ENCODE peak calls at places on chromosomes 12 and 14, in ten cellular contexts. One of them, this sample, is unnamed.

GRCh38 chr12:71010143-71010479 is 89.6 kb upstream of the PTPRR start:
- DNase-seq in endothelial cell of umbilical vein: no peak
- DNase-seq in islet precursor cell: no peak
- DNase-seq in stimulated activated CD4-positive, alpha-beta T cell treated with anti-CD3 and anti-CD28 coated beads, Interleukin-1b, Interleukin-23, amount 100 ng/mL, for 24 hours: no peak
- DNase-seq in brain microvascular endothelial cell: no peak
- DNase-seq in psoas muscle: no peak
- DNase-seq in stromal cell of bone marrow: no peak
- DNase-seq in GM23338: no peak
- DNase-seq in Right ventricle myocardium superior: no peak
- DNase-seq in GM13976: no peak
- DNase-seq in this sample: no peak

GRCh38 chr14:36870776-36871175 is 209.1 kb downstream of the PAX9 start:
- DNase-seq in endothelial cell of umbilical vein: no peak
- DNase-seq in islet precursor cell: no peak
- DNase-seq in stimulated activated CD4-positive, alpha-beta T cell treated with anti-CD3 and anti-CD28 coated beads, Interleukin-1b, Interleukin-23, amount 100 ng/mL, for 24 hours: no peak
- DNase-seq in brain microvascular endothelial cell: no peak
- DNase-seq in psoas muscle: no peak
- DNase-seq in stromal cell of bone marrow: no peak
- DNase-seq in GM23338: no peak
- DNase-seq in Right ventricle myocardium superior: no peak
- DNase-seq in GM13976: no peak
- DNase-seq in this sample: no peak

GRCh38 chr12:70756118-70756517 is 118.9 kb upstream of the PTPRB start:
- DNase-seq in endothelial cell of umbilical vein: peak; percentile 10
- DNase-seq in islet precursor cell: no peak
- DNase-seq in stimulated activated CD4-positive, alpha-beta T cell treated with anti-CD3 and anti-CD28 coated beads, Interleukin-1b, Interleukin-23, amount 100 ng/mL, for 24 hours: no peak
- DNase-seq in brain microvascular endothelial cell: peak; percentile 12
- DNase-seq in psoas muscle: no peak
- DNase-seq in stromal cell of bone marrow: peak; percentile 9
- DNase-seq in GM23338: no peak
- DNase-seq in Right ventricle myocardium superior: no peak
- DNase-seq in GM13976: no peak
- DNase-seq in this sample: no peak

GRCh38 chr12:89225401-89225800 is 126.9 kb downstream of the DUSP6 start:
- DNase-seq in endothelial cell of umbilical vein: peak; percentile 50
- DNase-seq in islet precursor cell: peak; percentile 94
- DNase-seq in stimulated activated CD4-positive, alpha-beta T cell treated with anti-CD3 and anti-CD28 coated beads, Interleukin-1b, Interleukin-23, amount 100 ng/mL, for 24 hours: peak; percentile 67
- DNase-seq in brain microvascular endothelial cell: peak; percentile 45
- DNase-seq in psoas muscle: peak; percentile 27
- DNase-seq in stromal cell of bone marrow: peak; percentile 68
- DNase-seq in GM23338: no peak
- DNase-seq in Right ventricle myocardium superior: no peak
- DNase-seq in GM13976: peak; percentile 9
- DNase-seq in this sample: peak; percentile 26

GRCh38 chr14:24179961-24180726 is 8.3 kb downstream of the REC8 start:
- DNase-seq in endothelial cell of umbilical vein: peak; percentile 50
- DNase-seq in islet precursor cell: peak; percentile 58
- DNase-seq in stimulated activated CD4-positive, alpha-beta T cell treated with anti-CD3 and anti-CD28 coated beads, Interleukin-1b, Interleukin-23, amount 100 ng/mL, for 24 hours: no peak
- DNase-seq in brain microvascular endothelial cell: peak; percentile 20
- DNase-seq in psoas muscle: no peak
- DNase-seq in stromal cell of bone marrow: peak; percentile 86
- DNase-seq in GM23338: no peak
- DNase-seq in Right ventricle myocardium superior: peak; percentile 25
- DNase-seq in GM13976: no peak
- DNase-seq in this sample: peak; percentile 27

GRCh38 chr14:105489607-105490317 is 1.3 kb upstream of the TEDC1 start:
- DNase-seq in endothelial cell of umbilical vein: peak; percentile 85
- DNase-seq in islet precursor cell: peak; percentile 93
- DNase-seq in stimulated activated CD4-positive, alpha-beta T cell treated with anti-CD3 and anti-CD28 coated beads, Interleukin-1b, Interleukin-23, amount 100 ng/mL, for 24 hours: peak; percentile 70
- DNase-seq in brain microvascular endothelial cell: peak; percentile 68
- DNase-seq in psoas muscle: peak; percentile 82
- DNase-seq in stromal cell of bone marrow: no peak
- DNase-seq in GM23338: peak; percentile 93
- DNase-seq in Right ventricle myocardium superior: peak; percentile 87
- DNase-seq in GM13976: peak; percentile 84
- DNase-seq in this sample: no peak

GRCh38 chr12:69238589-69239285 is 632 bp upstream of the CPSF6 start:
- DNase-seq in endothelial cell of umbilical vein: no peak
- DNase-seq in islet precursor cell: no peak
- DNase-seq in stimulated activated CD4-positive, alpha-beta T cell treated with anti-CD3 and anti-CD28 coated beads, Interleukin-1b, Interleukin-23, amount 100 ng/mL, for 24 hours: no peak
- DNase-seq in brain microvascular endothelial cell: no peak
- DNase-seq in psoas muscle: no peak
- DNase-seq in stromal cell of bone marrow: no peak
- DNase-seq in GM23338: no peak
- DNase-seq in Right ventricle myocardium superior: no peak
- DNase-seq in GM13976: no peak
- DNase-seq in this sample: no peak

GRCh38 chr12:113297621-113298471 is 37.1 kb downstream of the SLC8B1 start:
- DNase-seq in endothelial cell of umbilical vein: no peak
- DNase-seq in islet precursor cell: no peak
- DNase-seq in stimulated activated CD4-positive, alpha-beta T cell treated with anti-CD3 and anti-CD28 coated beads, Interleukin-1b, Interleukin-23, amount 100 ng/mL, for 24 hours: no peak
- DNase-seq in brain microvascular endothelial cell: no peak
- DNase-seq in psoas muscle: peak; percentile 14
- DNase-seq in stromal cell of bone marrow: no peak
- DNase-seq in GM23338: no peak
- DNase-seq in Right ventricle myocardium superior: no peak
- DNase-seq in GM13976: no peak
- DNase-seq in this sample: no peak

GRCh38 chr14:23376477-23377200 is at the start of gene CMTM5:
- DNase-seq in endothelial cell of umbilical vein: no peak
- DNase-seq in islet precursor cell: peak; percentile 65
- DNase-seq in stimulated activated CD4-positive, alpha-beta T cell treated with anti-CD3 and anti-CD28 coated beads, Interleukin-1b, Interleukin-23, amount 100 ng/mL, for 24 hours: no peak
- DNase-seq in brain microvascular endothelial cell: no peak
- DNase-seq in psoas muscle: no peak
- DNase-seq in stromal cell of bone marrow: no peak
- DNase-seq in GM23338: peak; percentile 79
- DNase-seq in Right ventricle myocardium superior: peak; percentile 64
- DNase-seq in GM13976: no peak
- DNase-seq in this sample: peak; percentile 65

GRCh38 chr12:12181516-12181915 is 85.3 kb downstream of the LRP6 start:
- DNase-seq in endothelial cell of umbilical vein: peak; percentile 61
- DNase-seq in islet precursor cell: no peak
- DNase-seq in stimulated activated CD4-positive, alpha-beta T cell treated with anti-CD3 and anti-CD28 coated beads, Interleukin-1b, Interleukin-23, amount 100 ng/mL, for 24 hours: no peak
- DNase-seq in brain microvascular endothelial cell: no peak
- DNase-seq in psoas muscle: no peak
- DNase-seq in stromal cell of bone marrow: peak; percentile 12
- DNase-seq in GM23338: no peak
- DNase-seq in Right ventricle myocardium superior: no peak
- DNase-seq in GM13976: no peak
- DNase-seq in this sample: no peak

GRCh38 chr12:19402743-19403400 is 36.4 kb upstream of the AEBP2 start:
- DNase-seq in endothelial cell of umbilical vein: peak; percentile 67
- DNase-seq in islet precursor cell: peak; percentile 65
- DNase-seq in stimulated activated CD4-positive, alpha-beta T cell treated with anti-CD3 and anti-CD28 coated beads, Interleukin-1b, Interleukin-23, amount 100 ng/mL, for 24 hours: no peak
- DNase-seq in brain microvascular endothelial cell: peak; percentile 15
- DNase-seq in psoas muscle: peak; percentile 25
- DNase-seq in stromal cell of bone marrow: no peak
- DNase-seq in GM23338: no peak
- DNase-seq in Right ventricle myocardium superior: peak; percentile 56
- DNase-seq in GM13976: no peak
- DNase-seq in this sample: no peak

GRCh38 chr12:5768880-5769199 is 176.2 kb downstream of the ANO2 start:
- DNase-seq in endothelial cell of umbilical vein: no peak
- DNase-seq in islet precursor cell: no peak
- DNase-seq in stimulated activated CD4-positive, alpha-beta T cell treated with anti-CD3 and anti-CD28 coated beads, Interleukin-1b, Interleukin-23, amount 100 ng/mL, for 24 hours: no peak
- DNase-seq in brain microvascular endothelial cell: no peak
- DNase-seq in psoas muscle: no peak
- DNase-seq in stromal cell of bone marrow: no peak
- DNase-seq in GM23338: no peak
- DNase-seq in Right ventricle myocardium superior: no peak
- DNase-seq in GM13976: no peak
- DNase-seq in this sample: no peak

GRCh38 chr14:100587763-100588411 is 670 bp upstream of the BEGAIN start:
- DNase-seq in endothelial cell of umbilical vein: no peak
- DNase-seq in islet precursor cell: no peak
- DNase-seq in stimulated activated CD4-positive, alpha-beta T cell treated with anti-CD3 and anti-CD28 coated beads, Interleukin-1b, Interleukin-23, amount 100 ng/mL, for 24 hours: no peak
- DNase-seq in brain microvascular endothelial cell: no peak
- DNase-seq in psoas muscle: peak; percentile 4
- DNase-seq in stromal cell of bone marrow: no peak
- DNase-seq in GM23338: no peak
- DNase-seq in Right ventricle myocardium superior: peak; percentile 8
- DNase-seq in GM13976: no peak
- DNase-seq in this sample: no peak

GRCh38 chr14:78202178-78202577 is 32.0 kb downstream of the NRXN3 start:
- DNase-seq in endothelial cell of umbilical vein: no peak
- DNase-seq in islet precursor cell: no peak
- DNase-seq in stimulated activated CD4-positive, alpha-beta T cell treated with anti-CD3 and anti-CD28 coated beads, Interleukin-1b, Interleukin-23, amount 100 ng/mL, for 24 hours: no peak
- DNase-seq in brain microvascular endothelial cell: no peak
- DNase-seq in psoas muscle: no peak
- DNase-seq in stromal cell of bone marrow: no peak
- DNase-seq in GM23338: no peak
- DNase-seq in Right ventricle myocardium superior: no peak
- DNase-seq in GM13976: no peak
- DNase-seq in this sample: no peak

GRCh38 chr12:105228494-105228893 is 7.5 kb downstream of the APPL2 start:
- DNase-seq in endothelial cell of umbilical vein: peak; percentile 73
- DNase-seq in islet precursor cell: no peak
- DNase-seq in stimulated activated CD4-positive, alpha-beta T cell treated with anti-CD3 and anti-CD28 coated beads, Interleukin-1b, Interleukin-23, amount 100 ng/mL, for 24 hours: no peak
- DNase-seq in brain microvascular endothelial cell: peak; percentile 75
- DNase-seq in psoas muscle: no peak
- DNase-seq in stromal cell of bone marrow: peak; percentile 78
- DNase-seq in GM23338: no peak
- DNase-seq in Right ventricle myocardium superior: no peak
- DNase-seq in GM13976: peak; percentile 36
- DNase-seq in this sample: no peak

GRCh38 chr14:104777808-104778249 is 17.7 kb downstream of the AKT1 start:
- DNase-seq in endothelial cell of umbilical vein: no peak
- DNase-seq in islet precursor cell: no peak
- DNase-seq in stimulated activated CD4-positive, alpha-beta T cell treated with anti-CD3 and anti-CD28 coated beads, Interleukin-1b, Interleukin-23, amount 100 ng/mL, for 24 hours: no peak
- DNase-seq in brain microvascular endothelial cell: no peak
- DNase-seq in psoas muscle: no peak
- DNase-seq in stromal cell of bone marrow: no peak
- DNase-seq in GM23338: no peak
- DNase-seq in Right ventricle myocardium superior: no peak
- DNase-seq in GM13976: no peak
- DNase-seq in this sample: no peak

GRCh38 chr12:807041-807717 is 54.8 kb downstream of the WNK1 start:
- DNase-seq in endothelial cell of umbilical vein: no peak
- DNase-seq in islet precursor cell: no peak
- DNase-seq in stimulated activated CD4-positive, alpha-beta T cell treated with anti-CD3 and anti-CD28 coated beads, Interleukin-1b, Interleukin-23, amount 100 ng/mL, for 24 hours: no peak
- DNase-seq in brain microvascular endothelial cell: no peak
- DNase-seq in psoas muscle: no peak
- DNase-seq in stromal cell of bone marrow: no peak
- DNase-seq in GM23338: no peak
- DNase-seq in Right ventricle myocardium superior: no peak
- DNase-seq in GM13976: peak; percentile 52
- DNase-seq in this sample: no peak

GRCh38 chr12:15256760-15257159 is 35.5 kb upstream of the RERG start:
- DNase-seq in endothelial cell of umbilical vein: no peak
- DNase-seq in islet precursor cell: no peak
- DNase-seq in stimulated activated CD4-positive, alpha-beta T cell treated with anti-CD3 and anti-CD28 coated beads, Interleukin-1b, Interleukin-23, amount 100 ng/mL, for 24 hours: no peak
- DNase-seq in brain microvascular endothelial cell: no peak
- DNase-seq in psoas muscle: no peak
- DNase-seq in stromal cell of bone marrow: peak; percentile 77
- DNase-seq in GM23338: no peak
- DNase-seq in Right ventricle myocardium superior: no peak
- DNase-seq in GM13976: no peak
- DNase-seq in this sample: no peak

GRCh38 chr14:93095742-93096510 is 19.8 kb downstream of the ITPK1 start:
- DNase-seq in endothelial cell of umbilical vein: no peak
- DNase-seq in islet precursor cell: no peak
- DNase-seq in stimulated activated CD4-positive, alpha-beta T cell treated with anti-CD3 and anti-CD28 coated beads, Interleukin-1b, Interleukin-23, amount 100 ng/mL, for 24 hours: no peak
- DNase-seq in brain microvascular endothelial cell: no peak
- DNase-seq in psoas muscle: no peak
- DNase-seq in stromal cell of bone marrow: no peak
- DNase-seq in GM23338: no peak
- DNase-seq in Right ventricle myocardium superior: peak; percentile 13
- DNase-seq in GM13976: no peak
- DNase-seq in this sample: no peak

GRCh38 chr12:181921-182320 is 32.0 kb downstream of the SLC6A12 start:
- DNase-seq in endothelial cell of umbilical vein: no peak
- DNase-seq in islet precursor cell: no peak
- DNase-seq in stimulated activated CD4-positive, alpha-beta T cell treated with anti-CD3 and anti-CD28 coated beads, Interleukin-1b, Interleukin-23, amount 100 ng/mL, for 24 hours: no peak
- DNase-seq in brain microvascular endothelial cell: no peak
- DNase-seq in psoas muscle: no peak
- DNase-seq in stromal cell of bone marrow: no peak
- DNase-seq in GM23338: no peak
- DNase-seq in Right ventricle myocardium superior: no peak
- DNase-seq in GM13976: no peak
- DNase-seq in this sample: no peak

GRCh38 chr12:6262635-6263034 is 47.8 kb upstream of the PLEKHG6 start:
- DNase-seq in endothelial cell of umbilical vein: no peak
- DNase-seq in islet precursor cell: no peak
- DNase-seq in stimulated activated CD4-positive, alpha-beta T cell treated with anti-CD3 and anti-CD28 coated beads, Interleukin-1b, Interleukin-23, amount 100 ng/mL, for 24 hours: no peak
- DNase-seq in brain microvascular endothelial cell: no peak
- DNase-seq in psoas muscle: no peak
- DNase-seq in stromal cell of bone marrow: no peak
- DNase-seq in GM23338: no peak
- DNase-seq in Right ventricle myocardium superior: no peak
- DNase-seq in GM13976: peak; percentile 38
- DNase-seq in this sample: no peak

GRCh38 chr14:63650336-63650952 is 8.8 kb upstream of the WDR89 start:
- DNase-seq in endothelial cell of umbilical vein: no peak
- DNase-seq in islet precursor cell: no peak
- DNase-seq in stimulated activated CD4-positive, alpha-beta T cell treated with anti-CD3 and anti-CD28 coated beads, Interleukin-1b, Interleukin-23, amount 100 ng/mL, for 24 hours: no peak
- DNase-seq in brain microvascular endothelial cell: no peak
- DNase-seq in psoas muscle: no peak
- DNase-seq in stromal cell of bone marrow: no peak
- DNase-seq in GM23338: no peak
- DNase-seq in Right ventricle myocardium superior: no peak
- DNase-seq in GM13976: no peak
- DNase-seq in this sample: no peak

GRCh38 chr12:111276189-111276588 is 92.7 kb downstream of the PHETA1 start:
- DNase-seq in endothelial cell of umbilical vein: no peak
- DNase-seq in islet precursor cell: no peak
- DNase-seq in stimulated activated CD4-positive, alpha-beta T cell treated with anti-CD3 and anti-CD28 coated beads, Interleukin-1b, Interleukin-23, amount 100 ng/mL, for 24 hours: no peak
- DNase-seq in brain microvascular endothelial cell: peak; percentile 3
- DNase-seq in psoas muscle: no peak
- DNase-seq in stromal cell of bone marrow: no peak
- DNase-seq in GM23338: no peak
- DNase-seq in Right ventricle myocardium superior: no peak
- DNase-seq in GM13976: no peak
- DNase-seq in this sample: no peak

This sample was measured in iPS-NIHi11.